ENCODE peak calls at places on chromosomes 6 and 20, in four cellular contexts. X is effector memory CD4-positive, alpha-beta T cell; T is MG63; R is small intestine. A is an unnamed sample. For H3K9me3, the result is how much of the 10 kb centered on the place peaks cover.

GRCh38 chr6:78867370-78868040 is at the start of gene IRAK1BP1:
- DNase-seq in X (peak), T (peak), R (peak), A (peak)

GRCh38 chr6:53043626-53044025 is 21.6 kb upstream of the FBXO9 start:
- DNase-seq in X (no peak), T (peak), R (no peak), A (no peak)

GRCh38 chr6:130000526-130001228 is 17.7 kb upstream of the L3MBTL3 start:
- DNase-seq in X (no peak), T (no peak), R (no peak), A (no peak)

GRCh38 chr6:68639826-68640505 is 4.9 kb downstream of the ADGRB3 start:
- DNase-seq in X (no peak), T (no peak), R (no peak), A (no peak)

GRCh38 chr6:24412294-24412693 is 9.6 kb downstream of the MRS2 start:
- DNase-seq in X (no peak), T (no peak), R (no peak), A (no peak)

GRCh38 chr20:11901127-11901526 is 16.6 kb upstream of the BTBD3 start:
- DNase-seq in X (no peak), T (no peak), R (no peak), A (no peak)

GRCh38 chr20:32521780-32522524 is 63.2 kb downstream of the NOL4L start:
- DNase-seq in X (peak), T (peak), R (peak), A (peak)

GRCh38 chr6:38114976-38115632 is 295.6 kb downstream of the ZFAND3 start:
- DNase-seq in X (no peak), T (no peak), R (no peak), A (no peak)

GRCh38 chr20:1291191-1291741 is 25.2 kb downstream of the SNPH start:
- DNase-seq in X (no peak), T (no peak), R (no peak), A (peak)

GRCh38 chr20:51004305-51004727 is 18.6 kb downstream of the KCNG1 start:
- DNase-seq in X (no peak), T (no peak), R (no peak), A (no peak)

GRCh38 chr20:32192698-32193097 is 14.8 kb downstream of the PLAGL2 start:
- DNase-seq in X (no peak), T (no peak), R (no peak), A (no peak)

GRCh38 chr20:57869291-57869950 is 159.6 kb upstream of the PMEPA1 start:
- DNase-seq in X (no peak), T (no peak), R (no peak), A (no peak)

GRCh38 chr6:13177617-13178506 is 150.5 kb downstream of the TBC1D7 start:
- DNase-seq in X (no peak), T (no peak), R (no peak), A (no peak)

GRCh38 chr6:4668271-4669179 is 107.7 kb upstream of the CDYL start:
- DNase-seq in X (no peak), T (no peak), R (no peak), A (no peak)

GRCh38 chr20:59645761-59646171 is 41.4 kb downstream of the PHACTR3 start:
- DNase-seq in X (no peak), T (no peak), R (peak), A (no peak)

GRCh38 chr6:116220172-116220571 is 33.7 kb downstream of the TSPYL4 start:
- DNase-seq in X (no peak), T (no peak), R (no peak), A (no peak)

GRCh38 chr20:57564180-57564802 is 3.4 kb downstream of the PCK1 start:
- DNase-seq in X (no peak), T (no peak), R (peak), A (no peak)

GRCh38 chr6:82246802-82247633 is 526 bp downstream of the IBTK start:
- DNase-seq in X (no peak), T (peak), R (peak), A (peak)

GRCh38 chr6:161079566-161080262 is 88.1 kb downstream of the MAP3K4 start:
- DNase-seq in X (peak), T (peak), R (no peak), A (no peak)

GRCh38 chr6:106102034-106102433 is 15.9 kb downstream of the PRDM1 start:
- DNase-seq in X (no peak), T (no peak), R (no peak), A (no peak)

GRCh38 chr6:10312445-10312844 is 102.4 kb downstream of the TFAP2A start:
- DNase-seq in X (no peak), T (no peak), R (no peak), A (no peak)

GRCh38 chr6:13383280-13384163 is 55.2 kb upstream of the TBC1D7 start:
- DNase-seq in X (no peak), T (no peak), R (peak), A (no peak)

GRCh38 chr6:144469144-144469575 is 184.0 kb downstream of the UTRN start:
- DNase-seq in X (no peak), T (no peak), R (no peak), A (no peak)

GRCh38 chr20:17833036-17833674 is 133.4 kb downstream of the BANF2 start:
- DNase-seq in X (no peak), T (no peak), R (no peak), A (no peak)

GRCh38 chr20:31547017-31547675 is 32.9 kb downstream of the HM13 start:
- DNase-seq in X (peak), T (peak), R (peak), A (peak)

GRCh38 chr6:167684276-167685104 is 142.2 kb upstream of the AFDN start:
- DNase-seq in X (no peak), T (no peak), R (peak), A (no peak)
- H3K9me3 ChIP-seq in X (under half), T (under half), R (under half), A (under half)

DNA sequence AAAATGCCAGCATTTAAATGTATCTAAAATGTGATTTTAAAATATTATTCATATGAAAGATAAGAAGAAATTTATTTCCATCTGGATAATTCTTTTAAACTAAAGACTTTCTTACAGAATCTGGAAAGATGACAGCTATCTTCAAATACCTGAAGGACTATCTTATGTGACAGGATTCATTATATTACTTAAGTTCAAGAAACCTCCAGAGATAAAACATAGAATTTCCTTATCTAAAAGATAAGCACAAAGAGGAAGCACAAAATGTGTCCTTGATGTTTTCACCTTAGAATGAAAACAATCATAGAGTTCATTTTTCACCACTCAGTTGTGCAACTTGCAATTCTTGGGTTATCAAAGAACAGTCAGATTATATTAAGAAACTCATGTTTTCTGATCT is 467.2 kb downstream of the CDC5L start:
- DNase-seq in X (no peak), T (no peak), R (no peak), A (no peak)
- H3K9me3 ChIP-seq in X (under half), T (under half), R (under half), A (under half)

GRCh38 chr20:24942679-24943078 is 6.4 kb upstream of the CST7 start:
- DNase-seq in X (no peak), T (no peak), R (no peak), A (no peak)
- H3K9me3 ChIP-seq in X (under half), T (under half), R (under half), A (under half)

GRCh38 chr6:125865015-125865414 is 74.3 kb downstream of the NCOA7 start:
- DNase-seq in X (no peak), T (no peak), R (no peak), A (no peak)
- H3K9me3 ChIP-seq in X (under half), T (under half), R (under half), A (under half)

DNA sequence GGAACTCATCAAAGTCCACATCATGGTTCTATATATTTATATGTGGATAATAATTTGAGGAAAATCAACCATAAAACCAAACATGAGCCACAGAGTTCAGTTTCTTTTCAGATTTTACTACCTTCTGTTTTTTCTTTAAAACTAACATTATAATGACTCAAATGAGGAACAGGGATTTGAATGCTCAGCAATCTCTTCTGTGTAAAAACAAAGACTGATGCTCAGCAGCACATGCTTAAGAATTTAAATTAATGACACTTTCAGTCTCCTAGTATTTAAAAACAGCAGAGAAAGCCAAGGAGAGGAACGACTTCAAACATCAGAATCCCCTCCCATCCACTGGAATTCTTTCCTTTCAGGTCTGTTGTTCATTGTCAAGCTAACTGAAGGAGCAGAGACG is 72.8 kb downstream of the PSMG4 start:
- DNase-seq in X (no peak), T (no peak), R (no peak), A (no peak)
- H3K9me3 ChIP-seq in X (under half), T (under half), R (under half), A (under half)

GRCh38 chr6:36201612-36202011 is 5.1 kb downstream of the BRPF3 start:
- DNase-seq in X (no peak), T (no peak), R (no peak), A (no peak)

GRCh38 chr6:36200154-36200891 is 3.8 kb downstream of the BRPF3 start:
- DNase-seq in X (no peak), T (no peak), R (no peak), A (no peak)

GRCh38 chr6:36202101-36202500 is 5.6 kb downstream of the BRPF3 start:
- DNase-seq in X (no peak), T (no peak), R (no peak), A (no peak)

GRCh38 chr6:36198986-36199385 is 2.4 kb downstream of the BRPF3 start:
- DNase-seq in X (no peak), T (no peak), R (no peak), A (no peak)

DNA sequence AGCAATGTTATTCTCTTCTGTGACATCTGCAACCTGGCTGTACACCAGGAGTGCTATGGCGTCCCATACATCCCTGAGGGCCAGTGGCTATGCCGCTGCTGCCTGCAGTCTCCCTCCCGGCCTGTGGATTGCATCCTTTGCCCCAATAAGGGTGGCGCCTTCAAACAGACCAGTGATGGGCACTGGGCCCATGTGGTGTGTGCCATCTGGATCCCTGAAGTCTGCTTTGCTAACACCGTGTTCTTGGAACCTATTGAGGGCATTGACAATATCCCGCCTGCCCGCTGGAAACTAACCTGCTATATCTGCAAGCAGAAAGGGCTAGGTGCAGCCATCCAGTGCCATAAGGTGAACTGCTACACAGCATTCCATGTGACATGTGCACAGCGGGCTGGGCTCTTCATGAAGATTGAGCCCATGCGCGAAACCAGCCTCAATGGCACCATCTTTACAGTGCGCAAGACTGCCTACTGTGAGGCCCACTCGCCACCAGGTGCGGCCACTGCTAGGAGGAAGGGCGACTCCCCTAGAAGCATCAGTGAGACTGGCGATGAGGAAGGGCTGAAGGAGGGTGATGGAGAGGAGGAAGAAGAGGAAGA is 4.6 kb downstream of the BRPF3 start:
- DNase-seq in X (no peak), T (no peak), R (no peak), A (no peak)
- H3K9me3 ChIP-seq in X (under half), T (under half), R (under half), A (under half)

DNA sequence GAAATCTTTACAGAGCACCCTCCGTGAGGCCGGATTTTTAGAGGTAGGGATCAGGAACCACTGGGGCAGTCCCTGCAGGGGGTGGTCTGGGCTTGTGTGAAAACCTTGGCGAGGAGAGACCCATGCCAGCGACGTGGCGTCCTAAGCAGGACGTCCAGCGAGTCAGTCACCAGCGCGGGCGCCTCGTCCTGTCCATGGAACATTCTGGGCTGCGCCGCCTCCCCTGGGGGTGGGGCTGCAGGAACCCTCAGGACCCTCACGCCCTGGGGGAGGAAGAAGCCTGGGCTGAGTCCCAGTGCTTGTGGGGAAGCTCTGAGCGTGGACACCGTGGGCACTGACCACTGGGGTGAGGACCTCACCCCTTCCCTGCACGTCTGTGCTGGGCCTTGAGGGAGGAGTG is 25.7 kb upstream of the DACT2 start:
- DNase-seq in X (no peak), T (no peak), R (no peak), A (no peak)
- H3K9me3 ChIP-seq in X (under half), T (under half), R (under half), A (under half)

DNA sequence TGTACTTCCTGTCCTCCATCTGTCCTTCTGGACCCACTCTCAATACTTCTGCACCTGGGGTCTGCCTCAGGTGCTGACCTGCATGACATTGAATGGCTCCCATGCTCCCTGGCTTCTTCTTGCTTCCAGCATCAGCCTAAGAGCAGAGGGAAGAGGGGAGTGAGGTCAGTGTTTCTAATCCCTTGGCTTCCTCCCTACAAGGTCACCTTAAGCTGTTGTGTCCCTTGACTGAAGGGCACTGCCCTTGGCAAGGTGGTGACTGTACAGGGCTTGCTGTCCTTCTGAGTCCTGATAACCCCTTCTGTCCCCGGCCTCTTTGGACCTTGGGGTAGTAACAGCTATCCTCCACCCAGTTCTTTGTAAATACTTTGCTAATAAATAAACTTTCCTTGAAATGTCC is 9.6 kb downstream of the HLA-DMB start:
- DNase-seq in X (no peak), T (no peak), R (no peak), A (no peak)
- H3K9me3 ChIP-seq in X (under half), T (under half), R (under half), A (under half)

DNA sequence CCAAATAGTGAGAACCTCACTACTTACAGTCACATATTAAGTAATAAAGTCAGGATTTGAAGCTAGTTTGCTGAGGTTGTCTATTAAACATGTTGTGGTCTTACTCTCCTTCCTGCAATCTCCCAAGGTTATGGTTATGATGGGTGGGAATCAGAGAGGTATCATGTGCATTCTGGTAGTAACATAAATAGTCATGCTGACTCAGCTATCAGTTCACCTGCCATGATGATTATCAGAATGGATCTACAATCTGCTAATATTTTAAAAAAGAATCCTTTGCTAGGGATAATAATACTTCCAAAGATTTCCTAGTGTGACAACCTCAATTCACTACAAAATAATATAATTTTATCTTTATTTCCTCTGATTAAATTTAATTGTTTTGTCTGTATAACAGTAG is 671.9 kb downstream of the KHDRBS2 start:
- DNase-seq in X (no peak), T (no peak), R (no peak), A (no peak)
- H3K9me3 ChIP-seq in X (under half), T (under half), R (under half), A (under half)

DNA sequence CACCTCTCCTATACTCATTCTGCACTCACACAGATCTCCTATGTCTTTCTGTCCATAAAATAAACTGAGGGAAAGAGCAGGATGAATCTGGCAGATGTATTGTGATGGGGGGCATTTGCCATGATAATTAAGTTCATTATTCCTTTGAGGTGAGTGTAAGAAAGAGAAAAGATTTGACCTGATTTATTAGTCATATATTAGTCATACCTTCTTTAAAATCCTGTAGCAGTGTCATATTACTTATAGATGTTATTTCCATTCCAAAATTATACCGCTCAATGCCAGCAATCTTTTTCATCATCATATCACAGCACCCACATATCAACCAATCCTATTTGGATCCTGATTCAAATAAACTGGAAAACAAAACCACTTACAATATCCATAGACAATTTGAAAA is 733.3 kb upstream of the SLC35B3 start:
- DNase-seq in X (no peak), T (no peak), R (no peak), A (no peak)
- H3K9me3 ChIP-seq in X (under half), T (under half), R (under half), A (under half)

A was measured in hepatocyte.